ENCODE peak calls at places on chromosomes 12 and 14, in four cellular contexts. N is GM12878, F is K562, G is GM12891. D is an unnamed sample.

GRCh38 chr12:115464008-115464672 is 780.2 kb upstream of the TBX3 start:
- DNase-seq in N (no peak), F (no peak), G (no peak), D (no peak)

GRCh38 chr12:47236109-47236714 is 156.5 kb upstream of the AMIGO2 start:
- DNase-seq in N (no peak), F (no peak), G (no peak), D (no peak)

GRCh38 chr12:131793623-131794022 is 34.6 kb upstream of the MMP17 start:
- DNase-seq in N (no peak), F (no peak), G (no peak), D (no peak)

GRCh38 chr12:45933504-45933903 is 56.9 kb downstream of the SCAF11 start:
- DNase-seq in N (no peak), F (no peak), G (no peak), D (no peak)

GRCh38 chr12:114355389-114356088 is 50.4 kb downstream of the TBX5 start:
- DNase-seq in N (no peak), F (no peak), G (no peak), D (peak)

GRCh38 chr14:102605026-102605425 is 12.6 kb downstream of the RCOR1 start:
- DNase-seq in N (no peak), F (no peak), G (no peak), D (no peak)

GRCh38 chr12:49534806-49535278 is 4.0 kb upstream of the KCNH3 start:
- DNase-seq in N (no peak), F (no peak), G (no peak), D (no peak)

GRCh38 chr12:64780220-64780530 is 21.0 kb upstream of the GNS start:
- DNase-seq in N (no peak), F (no peak), G (no peak), D (no peak)

GRCh38 chr14:93749081-93749430 is 39.2 kb downstream of the PRIMA1 start:
- DNase-seq in N (no peak), F (no peak), G (no peak), D (no peak)

GRCh38 chr12:92034858-92035401 is 110.7 kb downstream of the BTG1 start:
- DNase-seq in N (peak), F (no peak), G (no peak), D (no peak)

GRCh38 chr14:77040995-77041744 is 12.7 kb upstream of the IRF2BPL start:
- DNase-seq in N (no peak), F (no peak), G (no peak), D (no peak)

GRCh38 chr14:68736519-68736918 is 56.3 kb downstream of the ZFP36L1 start:
- DNase-seq in N (no peak), F (no peak), G (no peak), D (no peak)

GRCh38 chr14:55077155-55077554 is 25.7 kb downstream of the MAPK1IP1L start:
- DNase-seq in N (no peak), F (no peak), G (no peak), D (no peak)

GRCh38 chr14:62103497-62103896 is 341.3 kb downstream of the SNAPC1 start:
- DNase-seq in N (no peak), F (no peak), G (no peak), D (no peak)

GRCh38 chr14:54893151-54893760 is 9.4 kb downstream of the GCH1 start:
- DNase-seq in N (no peak), F (peak), G (no peak), D (no peak)

GRCh38 chr12:12835378-12836145 is 22.4 kb downstream of the DDX47 start:
- DNase-seq in N (no peak), F (peak), G (no peak), D (no peak)

DNA sequence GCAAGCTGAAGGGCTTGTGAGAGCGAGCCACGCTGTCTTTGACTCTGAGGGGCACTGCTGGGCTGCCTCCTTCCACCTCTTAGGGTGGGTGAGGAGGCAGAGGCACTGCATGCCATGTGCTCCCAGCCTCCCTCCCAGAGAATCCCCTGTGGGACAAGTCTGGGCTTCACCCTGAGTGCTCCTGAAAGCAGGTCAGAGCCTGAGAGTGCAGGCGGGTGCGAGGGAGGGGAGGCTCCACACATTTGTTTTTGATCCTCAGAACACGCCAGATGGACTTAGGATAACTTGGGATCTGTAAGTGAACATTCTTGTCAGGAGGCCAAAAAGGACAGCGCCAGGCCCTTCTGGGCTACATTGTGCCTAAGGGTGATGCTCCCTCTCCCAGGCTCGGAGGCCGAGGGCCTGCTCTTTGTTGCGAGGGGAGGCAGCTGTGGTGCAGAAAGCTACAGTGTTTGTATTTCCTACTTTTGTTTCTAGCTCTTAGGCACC is 155.4 kb downstream of the TMX1 start:
- DNase-seq in N (no peak), F (no peak), G (no peak), D (no peak)
- TF ChIP-seq SPI1 in N (no peak), F (no peak), G (no peak), D (no peak)

GRCh38 chr12:9699898-9700605 is 30.5 kb downstream of the CLEC2D start:
- DNase-seq in N (no peak), F (no peak), G (no peak), D (no peak)

GRCh38 chr12:9701380-9702154 is 31.3 kb downstream of the CLECL1 start:
- DNase-seq in N (no peak), F (no peak), G (no peak), D (no peak)

GRCh38 chr12:9700606-9700956 is 31.1 kb downstream of the CLEC2D start:
- DNase-seq in N (no peak), F (no peak), G (no peak), D (no peak)

GRCh38 chr12:9699269-9699897 is 29.9 kb downstream of the CLEC2D start:
- DNase-seq in N (no peak), F (no peak), G (no peak), D (no peak)

DNA sequence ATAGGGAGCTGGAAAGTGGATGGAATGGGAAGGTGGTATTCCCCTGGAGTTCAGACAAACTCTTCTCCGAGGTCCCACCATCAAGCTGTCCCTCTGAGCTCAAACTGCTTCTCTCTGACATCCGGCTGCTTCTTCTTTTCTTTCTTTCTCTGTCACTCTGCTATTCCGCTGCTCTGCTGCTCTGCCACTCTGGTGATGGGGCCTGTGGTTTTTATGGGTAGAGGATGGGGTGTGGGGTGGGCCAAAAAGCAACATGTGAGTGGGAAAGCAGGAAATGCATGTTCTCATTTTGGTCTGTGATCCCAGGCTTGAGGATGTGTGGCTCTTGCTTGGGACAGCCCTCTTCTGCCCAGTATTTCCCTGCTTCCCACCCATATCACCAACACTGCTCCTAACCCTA is 30.7 kb downstream of the CLECL1 start:
- DNase-seq in N (no peak), F (no peak), G (no peak), D (no peak)
- TF ChIP-seq SPI1 in N (no peak), F (no peak), G (no peak), D (no peak)

GRCh38 chr12:104747956-104748355 is 210.1 kb downstream of the SLC41A2 start:
- DNase-seq in N (no peak), F (no peak), G (no peak), D (no peak)
- TF ChIP-seq SPI1 in N (no peak), F (no peak), G (no peak), D (no peak)

DNA sequence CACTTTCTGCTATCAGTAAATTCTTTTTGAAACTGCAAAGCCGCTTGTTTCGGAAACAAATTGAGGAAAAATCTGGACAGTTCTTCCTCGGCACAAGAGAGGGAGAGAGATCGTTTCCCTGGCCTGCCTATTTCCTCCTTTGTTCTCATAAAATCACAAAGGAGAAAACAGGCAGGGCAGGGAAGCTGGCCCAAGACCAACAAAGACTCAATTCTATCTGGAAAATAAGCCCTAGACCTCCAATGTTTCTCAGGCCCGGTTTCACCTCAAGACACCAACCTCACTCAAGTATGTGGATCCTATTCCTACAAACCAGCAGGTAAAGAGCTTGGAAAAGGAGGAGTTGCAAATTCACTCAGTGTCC is 19.5 kb downstream of the DICER1 start:
- DNase-seq in N (no peak), F (no peak), G (no peak), D (no peak)
- TF ChIP-seq SPI1 in N (no peak), F (no peak), G (no peak), D (no peak)

GRCh38 chr12:118145113-118145797 is 9.3 kb downstream of the PEBP1 start:
- DNase-seq in N (no peak), F (no peak), G (peak), D (no peak)
- TF ChIP-seq SPI1 in N (peak), F (no peak), G (peak), D (no peak)

GRCh38 chr14:104445832-104446381 is 133.7 kb upstream of the C14orf180 start:
- DNase-seq in N (no peak), F (no peak), G (no peak), D (no peak)
- TF ChIP-seq SPI1 in N (no peak), F (no peak), G (no peak), D (no peak)

DNA sequence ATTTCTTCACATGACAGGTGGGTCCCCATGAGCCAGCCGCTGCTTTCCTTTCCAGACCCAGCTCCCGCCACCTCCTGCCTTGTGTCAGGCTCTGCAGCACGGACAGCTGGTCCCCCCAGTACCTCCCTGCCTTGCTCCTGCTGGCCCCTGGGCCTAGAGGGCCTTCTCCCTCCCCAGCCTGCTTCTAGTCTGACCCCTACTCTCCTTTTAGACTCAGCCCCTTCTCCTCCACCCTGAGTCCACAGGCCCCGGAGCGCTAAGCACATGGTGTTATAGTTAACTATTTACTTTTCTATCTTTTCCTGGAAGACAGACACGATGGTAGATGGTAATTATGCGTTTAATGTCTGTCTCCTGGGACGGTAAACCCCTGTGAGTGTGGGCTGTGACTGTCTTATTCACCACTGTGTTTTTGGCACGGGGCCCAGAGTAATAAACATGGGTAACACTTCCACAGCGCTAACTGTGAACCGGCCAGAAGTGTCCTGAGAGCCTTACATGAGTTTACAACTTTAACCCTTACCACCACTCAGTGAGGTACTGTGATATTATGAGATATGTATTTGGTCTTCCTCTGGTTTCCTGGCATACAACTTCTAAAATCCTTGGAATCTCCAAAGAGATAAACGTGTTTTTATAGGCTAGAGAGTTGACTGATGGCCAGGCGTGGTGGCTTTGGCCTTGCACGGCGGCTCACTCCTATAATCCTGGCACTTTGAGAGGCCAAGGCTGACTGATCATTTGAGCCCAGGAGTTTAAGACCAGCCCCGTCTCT is 41.2 kb downstream of the DGLUCY start:
- DNase-seq in N (no peak), F (peak), G (no peak), D (no peak)
- TF ChIP-seq SPI1 in N (no peak), F (no peak), G (no peak), D (no peak)

GRCh38 chr14:78228702-78229327 is 58.6 kb downstream of the NRXN3 start:
- DNase-seq in N (no peak), F (no peak), G (no peak), D (no peak)
- TF ChIP-seq SPI1 in N (no peak), F (no peak), G (no peak), D (no peak)

GRCh38 chr14:25239170-25239569 is 189.2 kb upstream of the STXBP6 start:
- DNase-seq in N (no peak), F (no peak), G (no peak), D (no peak)

GRCh38 chr14:25233613-25234012 is 183.7 kb upstream of the STXBP6 start:
- DNase-seq in N (no peak), F (no peak), G (no peak), D (no peak)

GRCh38 chr14:25237845-25238244 is 187.9 kb upstream of the STXBP6 start:
- DNase-seq in N (no peak), F (no peak), G (no peak), D (no peak)
- TF ChIP-seq SPI1 in N (no peak), F (no peak), G (no peak), D (no peak)

DNA sequence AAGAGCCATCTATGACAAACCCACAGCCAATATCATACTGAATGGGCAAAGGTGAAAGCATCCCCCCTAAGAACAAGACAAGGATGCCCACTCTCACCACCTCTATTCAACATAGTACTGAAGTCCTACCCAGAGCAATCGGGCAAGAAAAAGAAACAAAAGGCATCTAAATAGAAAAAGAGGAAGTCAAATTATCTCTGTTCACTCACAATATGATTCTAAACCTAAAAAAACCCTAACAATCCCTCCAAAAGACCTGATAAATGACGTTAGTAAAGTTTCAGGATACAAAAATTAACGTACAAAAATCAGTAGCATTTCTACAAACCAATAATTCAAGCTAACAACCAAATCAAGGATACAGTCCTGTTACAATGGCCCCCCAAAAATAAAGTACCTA is 26.9 kb downstream of the MDM1 start:
- DNase-seq in N (peak), F (no peak), G (no peak), D (no peak)
- TF ChIP-seq SPI1 in N (peak), F (peak), G (peak), D (peak)

D was measured in HL-60.